ENCODE peak calls at places on chromosomes 13 and 19, in ten cellular contexts. Z is coronary artery; X is WTC11; E is cardiac fibroblast; Q is right lobe of liver; D is ascending aorta; C is glutamatergic neuron; A is left lung; N is CD8-positive, alpha-beta T cell; W is fibroblast of lung. P is an unnamed sample.

GRCh38 chr19:45211751-45212381 is 33.3 kb downstream of the BLOC1S3 start:
- DNase-seq in Z (no peak), X (no peak), E (no peak), Q (peak), D (no peak), C (no peak), A (peak), N (no peak), W (peak), P (no peak)

GRCh38 chr13:21822029-21822428 is 151.2 kb downstream of the FGF9 start:
- DNase-seq in Z (no peak), X (no peak), E (no peak), Q (no peak), D (no peak), C (no peak), A (no peak), N (no peak), W (no peak), P (no peak)

GRCh38 chr13:98372886-98373285 is 195.8 kb upstream of the RNF113B start:
- DNase-seq in Z (no peak), X (no peak), E (no peak), Q (no peak), D (no peak), C (no peak), A (no peak), N (no peak), W (peak), P (no peak)

GRCh38 chr13:71722206-71722605 is 144.8 kb downstream of the DACH1 start:
- DNase-seq in Z (no peak), X (no peak), E (peak), Q (no peak), D (no peak), C (no peak), A (no peak), N (no peak), W (peak), P (no peak)

GRCh38 chr13:20231839-20232555 is at the start of gene GJB6:
- DNase-seq in Z (no peak), X (peak), E (no peak), Q (no peak), D (no peak), C (peak), A (peak), N (no peak), W (no peak), P (peak)

GRCh38 chr13:23866420-23867026 is 22.7 kb downstream of the MIPEP start:
- DNase-seq in Z (no peak), X (no peak), E (peak), Q (no peak), D (no peak), C (peak), A (no peak), N (no peak), W (peak), P (no peak)

GRCh38 chr13:109468123-109468522 is 318.3 kb downstream of the IRS2 start:
- DNase-seq in Z (no peak), X (no peak), E (no peak), Q (no peak), D (no peak), C (no peak), A (no peak), N (no peak), W (no peak), P (no peak)

GRCh38 chr13:31749929-31750328 is 10.6 kb downstream of the RXFP2 start:
- DNase-seq in Z (no peak), X (no peak), E (peak), Q (no peak), D (no peak), C (no peak), A (no peak), N (no peak), W (peak), P (no peak)

GRCh38 chr19:43395561-43395960 is 19.1 kb upstream of the TEX101 start:
- DNase-seq in Z (no peak), X (no peak), E (no peak), Q (no peak), D (no peak), C (no peak), A (no peak), N (no peak), W (no peak), P (no peak)

GRCh38 chr19:12984143-12984627 is 11.1 kb upstream of the NFIX start:
- DNase-seq in Z (no peak), X (no peak), E (peak), Q (no peak), D (no peak), C (no peak), A (no peak), N (no peak), W (peak), P (no peak)

GRCh38 chr19:43503501-43504425 is 783 bp downstream of the PHLDB3 start:
- DNase-seq in Z (peak), X (peak), E (peak), Q (peak), D (peak), C (peak), A (peak), N (peak), W (peak), P (peak)

GRCh38 chr13:111911141-111911720 is 155.7 kb upstream of the SOX1 start:
- DNase-seq in Z (peak), X (no peak), E (no peak), Q (no peak), D (no peak), C (no peak), A (no peak), N (peak), W (no peak), P (no peak)

GRCh38 chr19:42606660-42607351 is 12.1 kb upstream of the CEACAM8 start:
- DNase-seq in Z (no peak), X (peak), E (peak), Q (peak), D (no peak), C (peak), A (peak), N (peak), W (peak), P (peak)

GRCh38 chr13:50390503-50391248 is 375.4 kb downstream of the KCNRG start:
- DNase-seq in Z (no peak), X (no peak), E (no peak), Q (no peak), D (no peak), C (no peak), A (no peak), N (no peak), W (no peak), P (no peak)

GRCh38 chr13:35695411-35695810 is 218.9 kb upstream of the MAB21L1 start:
- DNase-seq in Z (no peak), X (no peak), E (no peak), Q (no peak), D (no peak), C (no peak), A (no peak), N (no peak), W (no peak), P (no peak)

GRCh38 chr19:1108291-1109031 is 4.7 kb downstream of the GPX4 start:
- DNase-seq in Z (no peak), X (no peak), E (no peak), Q (no peak), D (no peak), C (no peak), A (no peak), N (no peak), W (no peak), P (no peak)

GRCh38 chr13:99585609-99586008 is 84.3 kb downstream of the TM9SF2 start:
- DNase-seq in Z (no peak), X (no peak), E (peak), Q (no peak), D (no peak), C (no peak), A (no peak), N (no peak), W (peak), P (no peak)

GRCh38 chr19:55369651-55370304 is 485 bp downstream of the IL11 start:
- DNase-seq in Z (no peak), X (peak), E (peak), Q (no peak), D (no peak), C (peak), A (no peak), N (no peak), W (peak), P (peak)

GRCh38 chr19:35995655-35995993 is 636 bp downstream of the SDHAF1 start:
- DNase-seq in Z (no peak), X (peak), E (peak), Q (peak), D (no peak), C (peak), A (peak), N (no peak), W (peak), P (peak)

GRCh38 chr19:46616631-46617322 is 8.1 kb downstream of the PTGIR start:
- DNase-seq in Z (no peak), X (peak), E (peak), Q (peak), D (no peak), C (peak), A (peak), N (no peak), W (peak), P (no peak)

GRCh38 chr19:55345818-55346724 is 6.4 kb downstream of the KMT5C start:
- DNase-seq in Z (no peak), X (no peak), E (no peak), Q (no peak), D (no peak), C (peak), A (no peak), N (no peak), W (peak), P (no peak)

GRCh38 chr19:1076951-1077350 is 10.0 kb downstream of the ARHGAP45 start:
- DNase-seq in Z (no peak), X (no peak), E (no peak), Q (no peak), D (peak), C (no peak), A (peak), N (peak), W (no peak), P (peak)

GRCh38 chr13:108917581-108917980 is 288.2 kb downstream of the MYO16 start:
- DNase-seq in Z (no peak), X (no peak), E (peak), Q (no peak), D (no peak), C (no peak), A (no peak), N (no peak), W (peak), P (no peak)

GRCh38 chr19:48398329-48399235 is 5.1 kb downstream of the GRIN2D start:
- DNase-seq in Z (no peak), X (peak), E (peak), Q (no peak), D (no peak), C (peak), A (peak), N (peak), W (peak), P (peak)

GRCh38 chr19:45517238-45517637 is 10.0 kb downstream of the VASP start:
- DNase-seq in Z (no peak), X (no peak), E (no peak), Q (no peak), D (no peak), C (no peak), A (no peak), N (no peak), W (no peak), P (no peak)

GRCh38 chr19:42280761-42281174 is 11.7 kb downstream of the CIC start:
- DNase-seq in Z (peak), X (no peak), E (peak), Q (no peak), D (no peak), C (no peak), A (no peak), N (no peak), W (peak), P (no peak)

GRCh38 chr19:29526730-29527499 is 1.1 kb downstream of the VSTM2B start:
- DNase-seq in Z (no peak), X (peak), E (no peak), Q (no peak), D (no peak), C (peak), A (no peak), N (no peak), W (no peak), P (peak)

GRCh38 chr19:16462757-16463250 is 9.0 kb downstream of the EPS15L1 start:
- DNase-seq in Z (no peak), X (no peak), E (peak), Q (peak), D (no peak), C (no peak), A (no peak), N (no peak), W (peak), P (no peak)

GRCh38 chr19:492091-492531 is 4.2 kb upstream of the MADCAM1 start:
- DNase-seq in Z (no peak), X (peak), E (no peak), Q (no peak), D (no peak), C (peak), A (peak), N (peak), W (no peak), P (no peak)

GRCh38 chr19:51224163-51224641 is 678 bp upstream of the CD33 start:
- DNase-seq in Z (no peak), X (no peak), E (no peak), Q (no peak), D (no peak), C (no peak), A (no peak), N (no peak), W (no peak), P (no peak)

GRCh38 chr19:45321848-45322247 is 827 bp downstream of the CKM start:
- DNase-seq in Z (no peak), X (no peak), E (no peak), Q (no peak), D (no peak), C (no peak), A (no peak), N (no peak), W (no peak), P (no peak)

GRCh38 chr13:114025432-114026127 is 51.7 kb upstream of the C13orf46 start:
- DNase-seq in Z (no peak), X (no peak), E (peak), Q (no peak), D (no peak), C (peak), A (peak), N (no peak), W (peak), P (no peak)
- TF ChIP-seq CTCF in Z (no peak), X (no peak), E (no peak), Q (no peak), D (no peak), C (no peak), A (no peak), N (no peak), W (peak), P (no peak)

GRCh38 chr13:38664920-38665319 is 22.0 kb upstream of the FREM2 start:
- DNase-seq in Z (no peak), X (no peak), E (no peak), Q (no peak), D (no peak), C (no peak), A (no peak), N (no peak), W (no peak), P (no peak)

GRCh38 chr13:38674208-38674607 is 12.7 kb upstream of the FREM2 start:
- DNase-seq in Z (no peak), X (no peak), E (no peak), Q (no peak), D (no peak), C (no peak), A (no peak), N (no peak), W (no peak), P (no peak)

GRCh38 chr13:38669234-38669964 is 17.5 kb upstream of the FREM2 start:
- DNase-seq in Z (no peak), X (no peak), E (no peak), Q (no peak), D (no peak), C (no peak), A (no peak), N (no peak), W (no peak), P (no peak)

GRCh38 chr13:38667526-38668094 is 19.3 kb upstream of the FREM2 start:
- DNase-seq in Z (no peak), X (no peak), E (no peak), Q (no peak), D (no peak), C (no peak), A (no peak), N (no peak), W (no peak), P (no peak)

DNA sequence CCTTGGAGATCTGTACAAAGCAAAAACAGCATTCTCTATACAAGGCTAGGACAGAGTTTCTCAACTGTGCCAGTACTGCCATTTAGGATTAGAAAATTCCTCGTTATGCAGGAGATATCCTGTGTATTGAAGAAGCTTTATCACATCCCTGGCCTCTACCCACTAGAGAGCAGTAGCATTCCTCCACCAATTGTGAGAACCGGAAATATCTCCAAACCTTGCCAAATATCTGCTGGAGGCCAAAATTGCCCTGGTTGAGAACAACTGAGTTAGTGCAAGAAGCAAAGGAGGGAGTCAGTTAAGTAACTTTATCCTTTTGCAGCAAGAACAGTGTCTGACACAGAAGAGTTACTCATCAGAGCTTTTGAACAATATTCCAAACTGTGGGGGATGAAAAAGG is 16.2 kb upstream of the FREM2 start:
- DNase-seq in Z (no peak), X (no peak), E (peak), Q (no peak), D (no peak), C (no peak), A (no peak), N (no peak), W (peak), P (no peak)
- TF ChIP-seq CTCF in Z (no peak), X (no peak), E (no peak), Q (no peak), D (no peak), C (no peak), A (no peak), N (no peak), W (no peak), P (no peak)

DNA sequence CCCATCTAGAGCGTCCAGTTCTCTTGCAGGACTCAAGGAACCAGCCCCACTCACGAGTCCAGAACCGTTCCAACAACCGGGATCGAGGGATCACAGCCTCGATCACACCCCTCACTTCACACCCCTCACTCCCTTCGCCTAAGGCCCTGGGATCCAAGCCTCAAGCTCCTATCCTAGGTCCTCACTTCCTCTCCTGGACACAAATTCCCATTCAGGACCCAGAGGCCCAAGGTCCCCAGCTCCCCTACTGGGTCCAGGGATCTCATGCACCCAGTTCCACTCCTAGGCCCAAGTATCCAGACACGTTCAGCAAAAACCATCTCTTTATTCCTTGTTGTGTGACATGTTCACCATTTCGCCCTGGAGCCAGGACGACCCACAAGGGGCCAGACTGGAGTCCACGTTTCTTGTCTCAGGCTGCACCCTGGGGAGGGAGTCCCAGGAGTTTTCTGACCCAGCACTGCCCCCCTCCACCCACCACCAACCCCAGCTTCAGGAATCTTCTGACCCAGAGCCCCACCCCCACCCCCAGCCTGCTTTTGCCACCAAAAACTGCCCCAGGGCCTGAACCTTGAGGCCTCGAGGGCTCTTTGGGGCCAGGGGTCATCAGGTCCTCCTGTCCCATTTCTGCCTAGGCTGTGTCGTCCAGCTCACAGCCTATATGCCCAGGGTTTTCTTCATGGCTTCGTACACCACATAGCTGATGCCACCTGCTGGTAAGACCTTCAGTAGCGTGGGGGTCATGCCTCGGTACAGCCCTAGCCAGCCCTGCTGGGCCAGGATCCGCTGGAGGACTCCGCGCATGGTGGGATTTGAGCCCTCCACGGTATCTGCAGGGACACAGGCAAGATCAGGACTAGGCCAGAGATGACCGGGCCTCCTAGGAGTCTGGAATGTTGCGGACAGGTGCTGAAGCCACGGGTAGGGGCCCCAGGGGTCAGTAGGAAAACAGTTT is 1.4 kb upstream of the KHSRP start:
- DNase-seq in Z (no peak), X (no peak), E (no peak), Q (no peak), D (no peak), C (no peak), A (no peak), N (no peak), W (no peak), P (peak)
- TF ChIP-seq CTCF in Z (no peak), X (no peak), E (no peak), Q (no peak), D (no peak), C (no peak), A (no peak), N (no peak), W (no peak), P (no peak)

GRCh38 chr19:38592940-38593339 is 24.8 kb downstream of the MAP4K1 start:
- DNase-seq in Z (no peak), X (peak), E (no peak), Q (no peak), D (no peak), C (no peak), A (no peak), N (no peak), W (no peak), P (no peak)
- TF ChIP-seq CTCF in Z (no peak), X (no peak), E (no peak), Q (no peak), D (no peak), C (no peak), A (no peak), N (no peak), W (no peak), P (no peak)

GRCh38 chr19:40521276-40521675 is 54.5 kb downstream of the SPTBN4 start:
- DNase-seq in Z (no peak), X (no peak), E (peak), Q (no peak), D (no peak), C (no peak), A (no peak), N (no peak), W (no peak), P (no peak)
- TF ChIP-seq CTCF in Z (no peak), X (no peak), E (peak), Q (peak), D (no peak), C (no peak), A (no peak), N (no peak), W (peak), P (peak)

DNA sequence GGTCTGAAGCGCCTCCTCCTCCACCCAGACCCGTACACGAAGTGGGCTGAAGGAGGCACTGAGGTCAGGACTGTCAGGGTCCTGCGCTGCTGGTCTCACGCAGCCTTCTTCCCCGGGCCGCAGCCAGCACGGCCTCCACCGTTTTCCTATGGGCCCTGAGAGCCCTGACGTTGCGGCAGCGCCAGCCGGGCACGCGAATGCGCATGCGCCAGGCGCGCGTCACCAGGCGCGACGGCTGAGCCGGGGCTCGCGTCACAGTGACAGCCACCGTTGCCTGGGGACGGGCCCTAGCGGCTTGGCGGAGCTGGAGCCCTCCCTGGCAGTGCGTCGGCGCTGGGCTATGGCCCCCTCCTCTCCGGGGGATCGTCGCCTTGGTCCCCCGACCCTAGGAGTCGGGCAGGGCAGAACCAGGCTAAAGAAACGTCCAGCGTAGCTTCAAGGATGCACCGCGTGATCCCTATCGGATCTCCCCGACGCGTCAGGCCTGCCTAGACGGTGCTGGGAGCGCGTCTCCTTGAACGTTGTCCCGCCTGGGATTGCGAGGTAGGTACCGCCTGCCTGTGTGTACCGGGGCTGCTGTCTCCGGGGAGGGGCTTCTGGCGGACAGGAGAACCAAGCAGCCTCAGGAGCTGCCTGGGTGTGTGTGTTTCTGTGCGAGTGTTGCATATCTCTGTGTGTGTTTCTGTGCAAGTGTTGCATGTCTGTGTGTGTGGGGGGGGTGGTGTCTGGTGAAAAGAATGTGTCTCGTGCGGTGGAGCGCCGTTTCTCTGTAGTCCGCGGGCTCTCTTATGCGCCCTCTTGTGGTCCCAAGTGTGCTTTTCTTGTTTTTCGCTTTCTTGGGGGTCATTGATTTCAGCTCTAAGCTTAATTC is 43.2 kb downstream of the ZNF571 start:
- DNase-seq in Z (no peak), X (peak), E (peak), Q (no peak), D (no peak), C (peak), A (peak), N (peak), W (peak), P (peak)
- TF ChIP-seq CTCF in Z (no peak), X (peak), E (peak), Q (no peak), D (no peak), C (no peak), A (no peak), N (no peak), W (peak), P (peak)